ENCODE peak calls at places on chromosomes 2 and 18, in four cellular contexts. J, T, W and S are unnamed samples.

GRCh38 chr2:139529045-139529444 is 748.9 kb upstream of the NXPH2 start:
- DNase-seq in T (peak), J (no peak), W (no peak), S (no peak)

GRCh38 chr18:2083691-2084090 is 487.6 kb downstream of the METTL4 start:
- DNase-seq in T (no peak), W (no peak), J (no peak), S (no peak)

GRCh38 chr2:229486673-229487072 is 215.6 kb upstream of the PID1 start:
- DNase-seq in W (no peak), T (no peak), J (no peak), S (no peak)

GRCh38 chr18:41655074-41655473 is 300.0 kb upstream of the PIK3C3 start:
- DNase-seq in J (no peak), W (no peak), T (no peak), S (no peak)

GRCh38 chr2:206443735-206444527 is 599 bp downstream of the ADAM23 start:
- DNase-seq in T (peak), J (no peak), W (no peak), S (no peak)

GRCh38 chr2:67877281-67877680 is 185.5 kb downstream of the C1D start:
- DNase-seq in T (no peak), J (no peak), W (no peak), S (no peak)

GRCh38 chr2:191927991-191928390 is 81.1 kb upstream of the CAVIN2 start:
- DNase-seq in W (peak), T (peak), J (no peak), S (no peak)

GRCh38 chr18:63775166-63775730 is at the start of gene SERPINB7:
- DNase-seq in W (peak), T (peak), J (no peak), S (no peak)

GRCh38 chr2:241867776-241868420 is 1.6 kb upstream of the RTP5 start:
- DNase-seq in T (no peak), J (no peak), W (no peak), S (no peak)

GRCh38 chr2:71893646-71894045 is 254.0 kb downstream of the CYP26B1 start:
- DNase-seq in J (peak), W (no peak), T (no peak), S (no peak)

GRCh38 chr2:64807417-64807816 is 153.7 kb upstream of the SERTAD2 start:
- DNase-seq in W (peak), J (no peak), T (peak), S (peak)

GRCh38 chr2:218074031-218074430 is 5.0 kb downstream of the RUFY4 start:
- DNase-seq in T (no peak), W (no peak), J (no peak), S (peak)

GRCh38 chr2:181764095-181764963 is 84.0 kb upstream of the NEUROD1 start:
- DNase-seq in J (no peak), T (no peak), W (no peak), S (no peak)

GRCh38 chr2:175871331-175871730 is 130.7 kb downstream of the LNPK start:
- DNase-seq in J (no peak), W (peak), T (no peak), S (no peak)

GRCh38 chr2:2683581-2683980 is 352.5 kb upstream of the MYT1L start:
- DNase-seq in J (no peak), T (no peak), W (no peak), S (no peak)

GRCh38 chr2:8576525-8577157 is 105.2 kb upstream of the ID2 start:
- DNase-seq in J (peak), T (no peak), W (no peak), S (peak)

GRCh38 chr2:191636586-191636985 is 41.4 kb upstream of the NABP1 start:
- DNase-seq in J (no peak), W (no peak), T (no peak), S (no peak)

GRCh38 chr2:207093234-207093633 is 72.5 kb downstream of the KLF7 start:
- DNase-seq in T (no peak), J (no peak), W (no peak), S (no peak)

GRCh38 chr2:211132586-211132985 is 576.2 kb downstream of the CPS1 start:
- DNase-seq in W (no peak), J (no peak), T (peak), S (no peak)

GRCh38 chr2:189178726-189179606 is 595 bp downstream of the COL5A2 start:
- DNase-seq in T (peak), W (no peak), J (no peak), S (no peak)

GRCh38 chr2:189175869-189176431 is 3.6 kb downstream of the COL5A2 start:
- DNase-seq in T (peak), J (no peak), W (no peak), S (no peak)

GRCh38 chr2:189177441-189177840 is 2.1 kb downstream of the COL5A2 start:
- DNase-seq in W (no peak), T (peak), J (no peak), S (no peak)

GRCh38 chr2:189179607-189179979 is at the start of gene COL5A2:
- DNase-seq in W (peak), J (peak), T (peak), S (no peak)

DNA sequence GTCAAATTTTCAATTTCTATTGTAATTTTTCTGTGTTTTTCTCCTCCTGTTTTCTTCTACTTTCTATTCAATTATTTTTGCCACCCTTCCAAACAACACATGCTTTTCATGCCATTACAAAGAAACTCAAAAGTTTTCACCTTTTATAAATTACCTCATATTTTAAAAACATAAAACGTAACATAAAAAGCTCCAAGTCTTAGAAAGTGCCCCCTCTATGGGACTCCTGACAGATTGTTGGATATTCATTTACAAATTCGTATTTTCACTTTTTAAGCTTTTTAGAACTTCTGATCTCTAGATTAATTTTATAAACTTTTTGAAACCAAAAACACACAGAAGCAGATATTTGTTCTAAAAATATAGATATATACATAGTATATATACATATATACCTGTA is 1.6 kb downstream of the COL5A2 start:
- DNase-seq in J (no peak), T (peak), W (no peak), S (no peak)
- TF ChIP-seq CTCF in J (no peak), T (peak), W (peak), S (no peak)

GRCh38 chr2:4763009-4763408 is 929.2 kb upstream of the SOX11 start:
- DNase-seq in T (peak), J (no peak), W (no peak), S (no peak)
- TF ChIP-seq CTCF in T (peak), J (no peak), W (no peak), S (no peak)

GRCh38 chr2:145752091-145752806 is 1232.3 kb upstream of the ZEB2 start:
- DNase-seq in T (peak), J (no peak), W (peak), S (no peak)
- TF ChIP-seq CTCF in T (peak), J (peak), W (peak), S (peak)

GRCh38 chr2:96927420-96928171 is 57.7 kb upstream of the SEMA4C start:
- DNase-seq in W (no peak), J (no peak), T (no peak), S (no peak)
- TF ChIP-seq CTCF in W (peak), J (no peak), T (no peak), S (no peak)

DNA sequence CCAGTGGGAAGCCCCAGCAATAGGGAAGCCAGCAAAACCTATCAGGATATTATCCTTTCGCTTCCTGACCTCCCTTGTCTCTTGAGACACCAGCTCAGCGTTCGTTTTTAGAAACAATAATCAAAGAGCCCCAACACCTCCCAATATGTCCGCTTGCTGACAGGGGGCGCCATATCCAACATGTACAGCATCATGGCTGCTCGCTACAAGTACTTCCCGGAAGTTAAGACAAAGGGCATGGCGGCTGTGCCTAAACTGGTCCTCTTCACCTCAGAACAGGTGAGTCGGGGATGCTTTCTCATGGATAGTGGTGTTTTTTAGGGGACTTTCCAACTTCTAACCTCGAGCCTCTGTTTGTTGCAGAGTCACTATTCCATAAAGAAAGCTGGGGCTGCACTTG is 28.7 kb downstream of the GAD1 start:
- DNase-seq in W (no peak), J (no peak), T (no peak), S (no peak)
- TF ChIP-seq CTCF in W (no peak), J (no peak), T (no peak), S (no peak)

GRCh38 chr2:109171444-109172334 is 42.7 kb downstream of the SH3RF3 start:
- DNase-seq in J (peak), T (peak), W (peak), S (no peak)
- TF ChIP-seq CTCF in J (no peak), T (peak), W (peak), S (no peak)

DNA sequence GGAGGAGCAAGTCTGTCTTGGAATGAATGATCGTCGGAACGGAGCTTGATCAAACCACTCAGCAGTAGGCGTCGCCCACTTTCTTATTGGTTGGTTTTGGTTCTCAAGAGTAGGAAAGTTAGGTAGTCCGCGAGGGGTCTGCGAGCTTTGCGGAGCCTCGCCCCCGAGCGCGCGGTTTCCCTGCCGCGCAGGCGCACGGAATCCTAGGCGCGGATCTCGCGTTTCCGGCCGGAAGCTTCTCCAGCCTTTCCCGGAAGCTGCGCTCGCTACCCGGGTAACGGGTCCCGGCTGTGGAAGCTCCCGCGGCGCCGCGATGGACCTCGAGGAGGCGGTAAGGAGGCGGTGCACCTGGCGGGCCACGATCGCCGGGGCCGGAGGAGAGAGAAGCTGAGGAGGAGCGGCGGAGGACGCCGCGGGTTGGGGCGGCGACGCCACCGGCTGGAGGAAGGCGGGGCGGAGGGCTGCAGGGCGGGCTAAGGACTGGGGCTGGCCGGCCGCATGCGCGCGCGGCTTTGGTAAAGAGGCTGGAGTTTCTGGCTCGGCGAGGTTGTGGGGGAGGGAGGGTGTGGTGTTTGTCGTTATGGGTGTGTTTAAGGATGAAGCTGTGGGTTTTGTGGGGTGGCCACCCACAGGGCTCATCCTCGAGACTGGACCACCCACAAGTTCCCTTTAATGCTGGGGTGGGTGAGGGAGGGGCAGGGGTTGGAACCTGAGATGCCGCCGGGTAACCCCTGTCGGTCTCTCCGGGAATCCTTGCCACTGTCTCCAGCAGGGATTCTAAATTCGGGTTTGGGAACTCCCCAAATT is at the start of gene TAF1B:
- DNase-seq in W (peak), J (peak), T (peak), S (peak)
- TF ChIP-seq CTCF in W (peak), J (no peak), T (peak), S (peak)

DNA sequence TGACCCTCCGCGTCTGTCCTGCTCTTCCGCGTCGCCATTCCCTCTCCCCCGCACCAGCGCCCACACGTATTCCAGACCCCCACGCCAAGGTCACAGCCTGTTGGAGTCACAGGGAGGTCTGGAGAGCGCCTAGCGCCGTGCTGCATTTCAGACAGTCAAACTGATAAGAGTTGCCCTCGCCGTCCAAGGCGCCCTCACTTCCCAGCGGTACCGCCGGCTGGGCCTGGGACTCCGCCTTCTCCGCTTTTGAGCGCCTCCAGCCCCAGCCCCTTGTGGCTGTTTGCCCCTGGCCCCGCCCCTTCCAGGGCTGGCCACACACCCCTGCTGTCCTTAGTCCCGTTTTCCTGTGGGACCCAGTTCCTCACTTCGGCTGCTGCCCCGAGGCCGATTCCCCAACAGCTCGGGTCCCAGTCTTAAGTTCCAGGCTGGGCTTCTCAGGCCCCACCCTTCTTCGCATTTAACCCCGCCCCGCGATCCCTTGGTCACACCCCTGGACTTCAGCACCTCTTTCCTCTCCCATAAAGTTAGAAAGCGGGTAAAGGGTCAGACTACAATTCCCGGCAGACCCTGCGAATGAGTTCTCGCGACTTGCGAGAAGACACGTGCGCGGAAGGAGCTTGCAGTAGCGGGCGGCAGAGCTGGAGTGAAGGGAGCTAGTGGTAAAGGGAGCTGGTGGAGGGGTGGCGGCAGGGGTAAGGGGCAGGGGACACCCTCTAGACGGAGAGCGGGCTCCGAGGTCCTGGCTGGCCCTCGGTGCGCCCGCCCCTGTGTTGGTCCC is at the start of gene GMPPA:
- DNase-seq in J (peak), T (peak), W (peak), S (peak)
- TF ChIP-seq CTCF in J (no peak), T (no peak), W (no peak), S (no peak)

DNA sequence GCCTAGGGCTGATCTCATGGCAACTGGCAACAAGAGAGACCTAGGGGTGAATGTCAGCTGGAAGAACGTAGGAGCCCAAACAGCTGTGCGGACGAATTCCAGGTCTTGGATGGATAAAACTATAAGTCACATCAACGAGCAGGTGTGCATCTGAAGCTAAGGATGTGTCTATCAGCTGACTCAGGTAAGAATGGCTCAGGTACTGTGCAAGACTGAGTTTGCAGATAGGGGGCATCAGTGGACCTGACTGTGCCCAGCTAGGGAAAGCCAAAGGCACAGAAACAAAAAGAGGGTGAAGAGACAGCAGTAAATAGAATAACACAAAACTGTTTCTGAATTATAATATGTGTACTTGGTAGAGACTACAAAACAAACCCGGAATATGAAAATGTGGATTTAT is 357.3 kb downstream of the ZEB2 start:
- DNase-seq in J (no peak), W (no peak), T (no peak), S (no peak)
- TF ChIP-seq CTCF in J (no peak), W (peak), T (peak), S (peak)

GRCh38 chr2:98869868-98870267 is 66.2 kb downstream of the CRACDL start:
- DNase-seq in W (no peak), J (no peak), T (no peak), S (no peak)
- TF ChIP-seq CTCF in W (no peak), J (no peak), T (no peak), S (no peak)